ENCODE peak calls at places on chromosomes 7 and 10, in four cellular contexts. F is IMR-90, V is MM.1S, J is colonic mucosa. Y is an unnamed sample.
A peak's percentile ranks its signal among the peaks of the same experiment; 100 is the strongest.

GRCh38 chr10:677038-677437 is 12.4 kb downstream of the DIP2C start:
- DNase-seq in F (no peak), V (no peak), J (no peak), Y (no peak)

GRCh38 chr7:151129141-151129835 is 38.2 kb downstream of the GBX1 start:
- DNase-seq in F (no peak), V (no peak), J (no peak), Y (no peak)

GRCh38 chr10:21993360-21994001 is 10.0 kb downstream of the DNAJC1 start:
- DNase-seq in F (peak; percentile 29), V (peak; percentile 54), J (no peak), Y (no peak)

GRCh38 chr7:40733111-40733510 is 598.3 kb downstream of the SUGCT start:
- DNase-seq in F (no peak), V (no peak), J (no peak), Y (no peak)

GRCh38 chr7:129066290-129067131 is 11.6 kb upstream of the TNPO3 start:
- DNase-seq in F (peak; percentile 77), V (no peak), J (no peak), Y (peak; percentile 45)

GRCh38 chr7:3134715-3135114 is 91.0 kb upstream of the CARD11 start:
- DNase-seq in F (no peak), V (no peak), J (no peak), Y (no peak)

GRCh38 chr10:70302292-70302691 is 18.5 kb upstream of the NPFFR1 start:
- DNase-seq in F (peak; percentile 58), V (no peak), J (no peak), Y (peak; percentile 29)

GRCh38 chr7:70325509-70326101 is 727.3 kb downstream of the AUTS2 start:
- DNase-seq in F (peak; percentile 9), V (no peak), J (no peak), Y (peak; percentile 51)

GRCh38 chr10:47046321-47047126 is 135.3 kb downstream of the PTPN20 start:
- DNase-seq in F (no peak), V (no peak), J (no peak), Y (no peak)

GRCh38 chr7:3520206-3520605 is 219.2 kb downstream of the SDK1 start:
- DNase-seq in F (no peak), V (no peak), J (no peak), Y (no peak)

GRCh38 chr10:87842776-87843497 is 20.4 kb downstream of the KLLN start:
- DNase-seq in F (peak; percentile 84), V (no peak), J (no peak), Y (no peak)

GRCh38 chr10:11715815-11716494 is 26.2 kb upstream of the ECHDC3 start:
- DNase-seq in F (no peak), V (no peak), J (peak; percentile 73), Y (no peak)

DNA sequence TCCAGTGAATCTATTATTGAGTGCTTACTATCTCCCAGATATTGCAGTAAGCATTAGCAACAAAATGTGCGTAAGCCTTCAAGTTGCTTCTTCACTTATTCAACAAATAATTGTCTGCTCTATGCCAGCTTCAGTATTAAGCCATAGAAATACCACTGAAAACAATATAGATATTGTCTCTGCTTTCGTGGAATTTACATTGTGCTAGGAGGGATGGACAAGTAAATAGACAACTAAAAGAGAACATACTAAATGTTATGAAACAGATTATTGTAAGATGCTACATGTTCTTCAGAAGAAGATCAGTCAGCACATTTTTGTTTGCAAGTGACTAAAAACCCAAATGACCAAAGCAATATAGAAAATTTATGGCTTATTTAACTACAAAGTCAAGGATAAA is 27.3 kb downstream of the CFAP69 start:
- DNase-seq in F (no peak), V (no peak), J (no peak), Y (no peak)
- H3K4me3 ChIP-seq in F (no peak overlapping the region), V (no peak overlapping the region), J (no peak overlapping the region), Y (no peak overlapping the region)

DNA sequence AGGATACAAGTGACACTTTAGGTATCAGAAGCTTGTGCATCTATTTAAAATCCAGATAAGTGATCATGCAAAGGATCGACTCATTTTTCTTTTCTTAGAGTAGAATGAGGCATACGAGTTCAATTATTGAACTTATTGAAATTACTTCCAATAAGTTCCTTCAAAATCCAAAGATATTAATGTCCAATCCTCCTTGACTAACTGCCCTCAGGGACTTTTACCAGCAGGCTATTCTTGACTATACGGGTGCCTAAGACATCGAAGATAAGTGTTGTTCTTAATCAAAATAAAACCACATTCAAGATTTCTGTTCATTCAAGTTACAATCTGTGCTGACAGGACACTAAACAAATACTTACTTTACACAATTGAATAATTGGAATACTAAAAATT is 74.5 kb upstream of the SP4 start:
- DNase-seq in F (no peak), V (no peak), J (no peak), Y (no peak)
- H3K4me3 ChIP-seq in F (no peak overlapping the region), V (peak overlapping the region; percentile 17), J (no peak overlapping the region), Y (no peak overlapping the region)

GRCh38 chr7:122137291-122138077 is 6.6 kb downstream of the AASS start:
- DNase-seq in F (peak; percentile 43), V (no peak), J (no peak), Y (no peak)
- H3K4me3 ChIP-seq in F (peak overlapping the region; percentile 93), V (no peak overlapping the region), J (no peak overlapping the region), Y (peak overlapping the region; percentile 43)

GRCh38 chr10:102280397-102281015 is 35.2 kb downstream of the GBF1 start:
- DNase-seq in F (peak; percentile 21), V (no peak), J (peak; percentile 19), Y (no peak)
- H3K4me3 ChIP-seq in F (no peak overlapping the region), V (no peak overlapping the region), J (no peak overlapping the region), Y (peak overlapping the region; percentile 21)